ENCODE peak calls at places on chromosome 22, in seven cellular contexts. Y, J, C, F, R, P and L are unnamed samples.

GRCh38 chr22:22391543-22391942 is 117.0 kb downstream of the ZNF280B start:
- DNase-seq in Y (no peak), F (no peak), R (no peak), C (no peak), P (no peak), J (no peak), L (no peak)

GRCh38 chr22:32996702-32997101 is 61.5 kb downstream of the SYN3 start:
- DNase-seq in P (no peak), J (peak), C (no peak), F (no peak), R (no peak), Y (peak), L (no peak)

GRCh38 chr22:46963672-46964545 is 201.5 kb downstream of the TBC1D22A start:
- DNase-seq in R (no peak), Y (no peak), F (peak), P (no peak), J (no peak), C (no peak), L (no peak)

GRCh38 chr22:50112151-50113118 is 22.6 kb downstream of the MOV10L1 start:
- DNase-seq in J (no peak), F (no peak), P (no peak), Y (no peak), C (no peak), R (no peak), L (no peak)

GRCh38 chr22:49034836-49035817 is 792.5 kb downstream of the BRD1 start:
- DNase-seq in C (no peak), Y (no peak), R (no peak), F (no peak), J (no peak), P (peak), L (no peak)

GRCh38 chr22:48758905-48759875 is 1068.5 kb downstream of the BRD1 start:
- DNase-seq in R (no peak), C (no peak), P (no peak), F (peak), J (no peak), Y (no peak), L (no peak)

GRCh38 chr22:39522567-39523300 is 2.4 kb downstream of the ATF4 start:
- DNase-seq in R (no peak), F (peak), J (no peak), P (peak), Y (peak), C (peak), L (no peak)

GRCh38 chr22:38413085-38414008 is 41.7 kb downstream of the KCNJ4 start:
- DNase-seq in J (peak), C (peak), P (peak), R (no peak), F (peak), Y (no peak), L (peak)

GRCh38 chr22:37529652-37530345 is 10.6 kb upstream of the CARD10 start:
- DNase-seq in C (no peak), P (no peak), J (no peak), F (no peak), Y (no peak), R (no peak), L (no peak)

GRCh38 chr22:39723899-39724351 is 153.4 kb downstream of the CACNA1I start:
- DNase-seq in C (no peak), R (peak), J (no peak), P (no peak), F (no peak), Y (no peak), L (peak)

GRCh38 chr22:34814260-34814659 is 251.7 kb upstream of the ISX start:
- DNase-seq in F (no peak), P (no peak), C (no peak), R (no peak), Y (no peak), J (no peak), L (no peak)

GRCh38 chr22:32473388-32473952 is 1.1 kb upstream of the FBXO7 start:
- DNase-seq in R (peak), F (peak), Y (no peak), P (no peak), C (no peak), J (peak), L (peak)

GRCh38 chr22:22123960-22124278 is 120.7 kb upstream of the VPREB1 start:
- DNase-seq in Y (no peak), C (no peak), J (no peak), P (no peak), F (no peak), R (no peak), L (no peak)

GRCh38 chr22:39242809-39243442 is 1.9 kb downstream of the PDGFB start:
- DNase-seq in R (no peak), P (no peak), J (peak), Y (no peak), C (peak), F (no peak), L (no peak)

GRCh38 chr22:24986816-24987215 is 34.3 kb downstream of the KIAA1671 start:
- DNase-seq in P (no peak), J (no peak), F (no peak), Y (no peak), C (no peak), R (no peak), L (no peak)

GRCh38 chr22:23772315-23773246 is at the start of gene MMP11:
- DNase-seq in P (peak), C (peak), Y (no peak), F (peak), R (no peak), J (peak), L (peak)

GRCh38 chr22:21014202-21015050 is 539 bp upstream of the P2RX6 start:
- DNase-seq in J (peak), P (peak), Y (peak), R (peak), F (peak), C (peak), L (peak)
- TF ChIP-seq POLR2A in J (no peak), P (no peak), Y (no peak), R (no peak), F (no peak), C (no peak), L (no peak)

DNA sequence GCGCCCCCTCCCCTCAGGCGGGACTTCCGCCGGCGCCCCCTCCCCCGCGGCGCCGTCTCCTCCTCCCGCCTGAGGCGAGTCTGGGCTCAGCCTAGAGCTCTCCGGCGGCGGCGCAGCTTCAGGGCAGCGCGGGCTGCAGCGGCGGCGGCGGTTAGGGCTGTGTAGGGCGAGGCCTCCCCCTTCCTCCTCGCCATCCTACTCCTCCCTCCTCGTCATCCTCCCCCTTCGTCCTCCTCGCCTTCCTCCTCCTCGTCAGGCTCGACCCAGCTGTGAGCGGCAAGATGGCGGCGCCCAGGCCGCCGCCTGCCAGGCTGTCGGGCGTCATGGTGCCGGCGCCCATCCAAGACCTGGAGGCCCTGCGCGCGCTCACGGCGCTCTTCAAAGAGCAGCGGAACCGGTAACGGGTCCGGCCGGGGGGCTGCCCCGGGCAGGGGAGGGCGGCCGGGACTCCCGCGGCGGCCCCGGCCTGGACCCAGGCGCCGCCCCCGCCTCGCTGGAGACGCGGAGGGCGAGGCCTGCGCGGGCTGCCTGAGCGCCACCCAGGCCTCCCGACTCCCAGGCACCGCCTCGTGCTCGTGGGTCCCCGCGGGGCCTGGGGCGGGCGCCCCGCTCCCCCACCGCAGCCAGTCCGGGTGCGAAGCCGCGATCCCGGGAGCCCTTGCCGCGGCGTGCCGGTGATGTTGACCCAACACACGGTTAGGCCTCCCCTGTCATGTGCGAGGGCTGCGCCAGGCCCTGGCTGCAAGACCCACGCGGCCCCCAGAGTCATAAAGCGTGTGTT is at the start of gene ATXN10:
- DNase-seq in Y (peak), P (peak), R (no peak), C (peak), J (peak), F (peak), L (peak)
- TF ChIP-seq POLR2A in Y (no peak), P (no peak), R (peak), C (peak), J (peak), F (peak), L (peak)

GRCh38 chr22:17772249-17772962 is 1.9 kb downstream of the BID start:
- DNase-seq in Y (no peak), C (peak), R (no peak), J (no peak), P (peak), F (no peak), L (no peak)
- TF ChIP-seq POLR2A in Y (no peak), C (no peak), R (no peak), J (no peak), P (no peak), F (no peak), L (no peak)

GRCh38 chr22:26590525-26590858 is 560 bp upstream of the TPST2 start:
- DNase-seq in P (no peak), F (no peak), R (no peak), J (no peak), Y (no peak), C (no peak), L (no peak)

GRCh38 chr22:26589367-26589844 is 526 bp downstream of the TPST2 start:
- DNase-seq in P (peak), R (no peak), J (peak), Y (no peak), F (peak), C (peak), L (peak)

GRCh38 chr22:26587991-26588613 is 1.8 kb downstream of the TPST2 start:
- DNase-seq in J (no peak), Y (no peak), P (no peak), R (no peak), F (no peak), C (no peak), L (no peak)

GRCh38 chr22:26588749-26589366 is 1.1 kb downstream of the TPST2 start:
- DNase-seq in P (peak), F (no peak), J (no peak), Y (peak), C (no peak), R (no peak), L (no peak)

GRCh38 chr22:26589845-26590524 is at the start of gene TPST2:
- DNase-seq in F (peak), Y (peak), C (peak), P (peak), R (peak), J (peak), L (peak)
- TF ChIP-seq POLR2A in F (peak), Y (peak), C (peak), P (peak), R (peak), J (no peak), L (peak)

DNA sequence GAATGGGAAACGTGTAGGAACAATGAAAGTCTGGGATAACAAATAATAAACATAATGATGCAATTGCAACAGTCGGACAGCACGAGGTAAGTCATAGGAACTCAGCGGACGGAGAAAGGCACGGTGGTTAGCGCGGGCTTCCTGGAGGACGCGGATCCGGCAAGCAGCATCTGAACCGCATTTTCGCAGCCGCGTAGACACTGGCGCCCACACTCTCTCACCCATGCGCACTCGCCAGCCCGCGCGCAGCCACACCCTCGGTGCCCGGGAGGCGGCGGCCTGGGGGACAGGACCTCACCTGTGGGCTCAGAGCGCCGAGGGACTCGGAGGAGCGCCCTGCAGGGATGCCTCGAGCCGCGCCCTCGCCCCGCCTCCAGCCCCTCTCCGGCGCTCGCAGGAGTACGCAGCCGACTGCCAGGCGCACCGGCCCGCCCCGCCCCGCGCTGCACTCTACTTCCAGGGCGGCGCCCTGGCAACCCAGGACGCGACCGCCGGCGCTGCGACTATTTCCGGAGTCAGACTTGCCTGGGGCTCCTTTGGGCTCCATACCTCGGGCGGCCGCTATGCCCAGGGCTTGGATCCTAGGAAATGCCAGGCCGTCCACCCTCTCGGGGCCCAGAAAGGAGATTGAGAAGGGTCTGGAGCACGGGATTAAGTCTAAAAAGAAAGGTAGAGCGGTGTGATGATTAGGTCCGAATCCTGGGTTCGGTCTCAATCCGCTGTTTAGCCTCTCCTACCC is at the start of gene TTLL1:
- DNase-seq in P (peak), J (peak), C (peak), Y (peak), F (peak), R (peak), L (peak)
- TF ChIP-seq POLR2A in P (no peak), J (peak), C (no peak), Y (no peak), F (peak), R (peak), L (peak)

GRCh38 chr22:29310065-29310862 is 3.8 kb downstream of the GAS2L1 start:
- DNase-seq in P (no peak), F (no peak), R (no peak), Y (no peak), J (peak), C (no peak), L (peak)

GRCh38 chr22:29308148-29308790 is 1.8 kb downstream of the GAS2L1 start:
- DNase-seq in F (no peak), C (no peak), Y (no peak), J (peak), R (no peak), P (no peak), L (no peak)

GRCh38 chr22:29309332-29310064 is 3.0 kb downstream of the GAS2L1 start:
- DNase-seq in R (no peak), P (peak), F (peak), C (peak), J (no peak), Y (no peak), L (peak)

GRCh38 chr22:29307658-29308147 is 1.3 kb downstream of the GAS2L1 start:
- DNase-seq in Y (no peak), C (no peak), F (no peak), R (no peak), J (no peak), P (no peak), L (no peak)

GRCh38 chr22:29308791-29309262 is 2.4 kb downstream of the GAS2L1 start:
- DNase-seq in J (peak), R (no peak), P (no peak), F (peak), Y (no peak), C (no peak), L (no peak)
- TF ChIP-seq POLR2A in J (no peak), R (no peak), P (no peak), F (no peak), Y (no peak), C (no peak), L (no peak)

DNA sequence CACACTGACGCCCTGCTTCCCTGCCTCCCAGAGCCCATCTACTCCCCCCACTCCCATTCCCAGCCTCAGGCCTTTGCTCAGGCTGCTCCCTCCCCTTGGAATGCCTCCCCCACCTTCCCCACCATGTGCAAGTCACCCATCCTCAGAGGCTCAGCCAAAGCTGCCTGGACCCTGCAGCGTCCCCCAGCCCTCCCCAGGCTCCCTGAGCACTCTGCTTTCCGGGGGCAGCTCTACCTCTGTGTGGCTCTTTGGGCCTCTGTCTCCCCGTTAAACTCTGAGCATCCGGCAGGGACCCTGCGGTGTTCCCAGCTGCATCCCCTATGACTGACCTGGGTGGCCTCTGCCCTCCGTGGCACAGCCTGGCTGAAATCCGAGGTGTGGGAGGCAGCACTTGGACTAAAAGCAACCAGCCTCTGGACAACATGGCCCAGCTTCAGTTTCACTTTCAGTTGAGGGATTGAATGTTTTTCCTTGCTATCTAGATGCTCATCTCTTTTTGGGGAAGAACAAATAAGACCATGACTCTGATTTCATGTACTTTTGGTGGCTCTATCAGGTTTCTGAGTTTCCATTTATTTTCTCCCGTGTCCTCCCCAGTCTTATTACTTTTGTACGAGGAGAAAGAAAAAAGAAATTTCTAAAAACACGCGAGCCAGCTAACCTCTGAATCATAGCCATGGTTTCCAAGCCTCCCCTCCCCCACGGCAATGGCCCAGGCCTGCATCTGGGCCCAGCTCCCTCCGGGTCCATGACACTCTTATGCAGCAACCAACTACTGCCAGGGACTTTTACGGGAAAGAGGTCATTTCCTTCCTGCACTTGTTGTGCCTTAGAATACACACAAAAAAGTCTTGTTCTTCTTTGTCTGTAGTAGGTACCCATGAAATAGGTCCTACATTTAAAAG is 3.8 kb downstream of the APOL3 start:
- DNase-seq in P (peak), R (no peak), F (peak), Y (peak), J (no peak), C (peak), L (no peak)
- TF ChIP-seq POLR2A in P (peak), R (no peak), F (peak), Y (peak), J (no peak), C (no peak), L (no peak)